ENCODE peak calls at places on chromosomes 16 and 17, in five cellular contexts. Z is activated effector memory CD4-positive, alpha-beta T cell treated with anti-CD3 and anti-CD28 coated beads, Interleukin-2, amount 50 U/mL, for 16 hours; X is iris pigment epithelial cell; W is astrocyte of the spinal cord; K is NCI-H2107. T is an unnamed sample.

GRCh38 chr17:38636054-38636453 is 30.3 kb upstream of the SRCIN1 start:
- DNase-seq in Z (peak), X (no peak), W (no peak), K (no peak), T (peak)

GRCh38 chr16:30904114-30904780 is 7.8 kb downstream of the CTF1 start:
- DNase-seq in Z (no peak), X (no peak), W (no peak), K (no peak), T (no peak)

GRCh38 chr16:68396481-68396880 is 51.8 kb downstream of the SMPD3 start:
- DNase-seq in Z (peak), X (peak), W (peak), K (no peak), T (no peak)

GRCh38 chr16:65809627-65810026 is 556.9 kb upstream of the CDH5 start:
- DNase-seq in Z (no peak), X (no peak), W (no peak), K (no peak), T (no peak)

GRCh38 chr16:59148756-59149155 is 414.6 kb upstream of the GOT2 start:
- DNase-seq in Z (no peak), X (peak), W (no peak), K (no peak), T (no peak)

GRCh38 chr16:2458887-2459646 is 842 bp upstream of the TEDC2 start:
- DNase-seq in Z (no peak), X (no peak), W (no peak), K (no peak), T (no peak)

GRCh38 chr16:55821210-55821609 is 11.7 kb downstream of the CES1 start:
- DNase-seq in Z (no peak), X (no peak), W (no peak), K (no peak), T (no peak)

GRCh38 chr17:39098474-39099090 is 52.9 kb downstream of the PLXDC1 start:
- DNase-seq in Z (no peak), X (no peak), W (no peak), K (no peak), T (no peak)

GRCh38 chr16:66880288-66881013 is at the start of gene PDP2:
- DNase-seq in Z (peak), X (peak), W (peak), K (peak), T (peak)

GRCh38 chr16:79158337-79158736 is 442.2 kb downstream of the MAF start:
- DNase-seq in Z (no peak), X (no peak), W (no peak), K (no peak), T (no peak)

GRCh38 chr17:62679866-62680377 is 52.5 kb downstream of the MRC2 start:
- DNase-seq in Z (no peak), X (no peak), W (no peak), K (no peak), T (no peak)

GRCh38 chr16:63581560-63581959 is 1540.3 kb downstream of the CDH11 start:
- DNase-seq in Z (no peak), X (no peak), W (no peak), K (no peak), T (no peak)

GRCh38 chr16:68664297-68664696 is 19.2 kb downstream of the CDH3 start:
- DNase-seq in Z (no peak), X (no peak), W (no peak), K (no peak), T (no peak)

GRCh38 chr16:78505544-78506371 is 406.3 kb downstream of the WWOX start:
- DNase-seq in Z (no peak), X (no peak), W (no peak), K (no peak), T (peak)

GRCh38 chr17:59840908-59841666 is 51.7 kb downstream of the TUBD1 start:
- DNase-seq in Z (peak), X (peak), W (peak), K (no peak), T (no peak)

GRCh38 chr16:57863434-57864160 is 61.3 kb upstream of the KIFC3 start:
- DNase-seq in Z (no peak), X (peak), W (peak), K (peak), T (peak)

GRCh38 chr17:28706471-28707338 is 5.0 kb downstream of the PROCA1 start:
- DNase-seq in Z (no peak), X (no peak), W (no peak), K (no peak), T (no peak)

GRCh38 chr17:77716289-77716929 is 242.1 kb upstream of the TNRC6C start:
- DNase-seq in Z (no peak), X (peak), W (no peak), K (no peak), T (no peak)

GRCh38 chr17:77735341-77736206 is 222.9 kb upstream of the TNRC6C start:
- DNase-seq in Z (peak), X (no peak), W (no peak), K (peak), T (peak)

GRCh38 chr17:50550661-50551432 is 3.9 kb downstream of the SPATA20 start:
- DNase-seq in Z (no peak), X (peak), W (peak), K (peak), T (peak)

GRCh38 chr17:43212641-43213490 is 1.2 kb downstream of the TMEM106A start:
- DNase-seq in Z (no peak), X (peak), W (no peak), K (no peak), T (no peak)

GRCh38 chr17:60390881-60391418 is 983 bp downstream of the USP32 start:
- DNase-seq in Z (peak), X (peak), W (peak), K (no peak), T (peak)

GRCh38 chr16:88382491-88383400 is at the start of gene ZNF469:
- DNase-seq in Z (no peak), X (peak), W (peak), K (no peak), T (peak)

GRCh38 chr17:512311-512710 is 159.7 kb upstream of the RPH3AL start:
- DNase-seq in Z (no peak), X (no peak), W (no peak), K (no peak), T (peak)

GRCh38 chr16:4597174-4597573 is 17.5 kb downstream of the UBALD1 start:
- DNase-seq in Z (no peak), X (no peak), W (no peak), K (no peak), T (no peak)

GRCh38 chr17:40532520-40533253 is 31.3 kb upstream of the TNS4 start:
- DNase-seq in Z (peak), X (no peak), W (no peak), K (no peak), T (no peak)

GRCh38 chr16:30112197-30113030 is 923 bp downstream of the GDPD3 start:
- DNase-seq in Z (peak), X (peak), W (peak), K (no peak), T (peak)

GRCh38 chr17:27457405-27457730 is 1.1 kb downstream of the KSR1 start:
- DNase-seq in Z (no peak), X (no peak), W (no peak), K (no peak), T (no peak)

GRCh38 chr16:23371368-23371767 is 69.3 kb downstream of the SCNN1B start:
- DNase-seq in Z (no peak), X (no peak), W (no peak), K (no peak), T (no peak)